ENCODE peak calls at places on chromosomes 2 and 18, in six cellular contexts. I is IMR-90, G is K562, P is GM12878, L is HCT116, F is H1. K is an unnamed sample.

GRCh38 chr18:26307161-26307773 is 81.0 kb downstream of the TAF4B start:
- DNase-seq in I (peak), G (peak), P (peak), L (peak), F (no peak), K (peak)

GRCh38 chr2:235876099-235876679 is 292.0 kb downstream of the GBX2 start:
- DNase-seq in I (no peak), G (no peak), P (no peak), L (no peak), F (no peak), K (no peak)

GRCh38 chr2:242012956-242013764 is 143.6 kb downstream of the RTP5 start:
- DNase-seq in I (no peak), G (no peak), P (no peak), L (no peak), F (no peak), K (no peak)

GRCh38 chr18:21489119-21489750 is 111.3 kb downstream of the ESCO1 start:
- DNase-seq in I (peak), G (peak), P (no peak), L (peak), F (peak), K (peak)

GRCh38 chr2:28359222-28360065 is 33.2 kb upstream of the FOSL2 start:
- DNase-seq in I (peak), G (peak), P (peak), L (no peak), F (no peak), K (peak)

GRCh38 chr2:139386401-139386800 is 606.2 kb upstream of the NXPH2 start:
- DNase-seq in I (no peak), G (no peak), P (no peak), L (no peak), F (no peak), K (no peak)

GRCh38 chr2:221420245-221420644 is 151.9 kb downstream of the EPHA4 start:
- DNase-seq in I (no peak), G (no peak), P (peak), L (no peak), F (no peak), K (no peak)

GRCh38 chr2:224222976-224223375 is 178.9 kb downstream of the FAM124B start:
- DNase-seq in I (no peak), G (no peak), P (no peak), L (no peak), F (no peak), K (no peak)

GRCh38 chr2:64295326-64296149 is 151.3 kb upstream of the PELI1 start:
- DNase-seq in I (no peak), G (no peak), P (no peak), L (no peak), F (no peak), K (no peak)

GRCh38 chr18:52341617-52342381 is 1.8 kb downstream of the DCC start:
- DNase-seq in I (no peak), G (no peak), P (no peak), L (no peak), F (peak), K (no peak)

GRCh38 chr2:26605969-26606846 is 35.0 kb downstream of the CIB4 start:
- DNase-seq in I (no peak), G (no peak), P (no peak), L (no peak), F (peak), K (no peak)

GRCh38 chr2:1633092-1633721 is 111.1 kb downstream of the PXDN start:
- DNase-seq in I (peak), G (no peak), P (no peak), L (no peak), F (no peak), K (no peak)

GRCh38 chr2:88873620-88874019 is 182.1 kb downstream of the RPIA start:
- DNase-seq in I (no peak), G (no peak), P (no peak), L (no peak), F (no peak), K (no peak)

GRCh38 chr18:58045265-58046086 is 1.4 kb downstream of the NEDD4L start:
- DNase-seq in I (peak), G (no peak), P (no peak), L (peak), F (peak), K (peak)

GRCh38 chr2:238467772-238468171 is 41.0 kb downstream of the ASB1 start:
- DNase-seq in I (peak), G (no peak), P (no peak), L (no peak), F (no peak), K (no peak)

GRCh38 chr2:98702127-98702802 is 28.7 kb downstream of the MGAT4A start:
- DNase-seq in I (no peak), G (no peak), P (no peak), L (no peak), F (no peak), K (peak)

GRCh38 chr2:107062173-107062572 is 176.2 kb upstream of the ST6GAL2 start:
- DNase-seq in I (no peak), G (no peak), P (no peak), L (no peak), F (no peak), K (no peak)

GRCh38 chr2:68188831-68189230 is 31.1 kb downstream of the PNO1 start:
- DNase-seq in I (no peak), G (no peak), P (no peak), L (no peak), F (no peak), K (no peak)

GRCh38 chr18:21164746-21165145 is 53.1 kb upstream of the ROCK1 start:
- DNase-seq in I (no peak), G (no peak), P (no peak), L (no peak), F (no peak), K (no peak)

GRCh38 chr2:12305931-12306330 is 410.8 kb upstream of the TRIB2 start:
- DNase-seq in I (no peak), G (no peak), P (no peak), L (no peak), F (no peak), K (no peak)

GRCh38 chr18:44870631-44871502 is 190.2 kb downstream of the SETBP1 start:
- DNase-seq in I (no peak), G (no peak), P (no peak), L (no peak), F (no peak), K (no peak)

GRCh38 chr2:173355866-173356508 is 1.3 kb downstream of the CDCA7 start:
- DNase-seq in I (no peak), G (no peak), P (no peak), L (no peak), F (no peak), K (peak)

GRCh38 chr2:2328847-2329246 is 2.2 kb downstream of the MYT1L start:
- DNase-seq in I (no peak), G (peak), P (no peak), L (no peak), F (peak), K (peak)

GRCh38 chr2:20370191-20370590 is 19.5 kb upstream of the PUM2 start:
- DNase-seq in I (peak), G (no peak), P (no peak), L (no peak), F (no peak), K (no peak)

GRCh38 chr2:168470188-168470879 is 14.3 kb downstream of the CERS6 start:
- DNase-seq in I (no peak), G (no peak), P (no peak), L (no peak), F (no peak), K (no peak)

GRCh38 chr2:33158482-33159003 is 211.8 kb downstream of the LTBP1 start:
- DNase-seq in I (peak), G (no peak), P (no peak), L (no peak), F (no peak), K (no peak)

GRCh38 chr18:54958711-54959625 is at the start of gene CCDC68:
- DNase-seq in I (no peak), G (peak), P (no peak), L (no peak), F (peak), K (peak)

GRCh38 chr18:48153641-48154481 is 223.4 kb upstream of the SMAD2 start:
- DNase-seq in I (no peak), G (no peak), P (no peak), L (no peak), F (no peak), K (peak)

GRCh38 chr18:34807106-34807796 is 97.2 kb downstream of the DTNA start:
- DNase-seq in I (no peak), G (no peak), P (no peak), L (peak), F (no peak), K (peak)

GRCh38 chr2:170717991-170718589 is 3.0 kb downstream of the SP5 start:
- DNase-seq in I (no peak), G (no peak), P (no peak), L (no peak), F (no peak), K (peak)

GRCh38 chr2:164090533-164090932 is 354.7 kb upstream of the FIGN start:
- DNase-seq in I (no peak), G (no peak), P (no peak), L (no peak), F (no peak), K (no peak)

GRCh38 chr2:226551522-226552250 is 247.9 kb downstream of the IRS1 start:
- DNase-seq in I (no peak), G (no peak), P (no peak), L (no peak), F (no peak), K (no peak)

GRCh38 chr2:67641709-67642397 is 244.7 kb downstream of the ETAA1 start:
- DNase-seq in I (peak), G (no peak), P (no peak), L (no peak), F (no peak), K (no peak)

DNA sequence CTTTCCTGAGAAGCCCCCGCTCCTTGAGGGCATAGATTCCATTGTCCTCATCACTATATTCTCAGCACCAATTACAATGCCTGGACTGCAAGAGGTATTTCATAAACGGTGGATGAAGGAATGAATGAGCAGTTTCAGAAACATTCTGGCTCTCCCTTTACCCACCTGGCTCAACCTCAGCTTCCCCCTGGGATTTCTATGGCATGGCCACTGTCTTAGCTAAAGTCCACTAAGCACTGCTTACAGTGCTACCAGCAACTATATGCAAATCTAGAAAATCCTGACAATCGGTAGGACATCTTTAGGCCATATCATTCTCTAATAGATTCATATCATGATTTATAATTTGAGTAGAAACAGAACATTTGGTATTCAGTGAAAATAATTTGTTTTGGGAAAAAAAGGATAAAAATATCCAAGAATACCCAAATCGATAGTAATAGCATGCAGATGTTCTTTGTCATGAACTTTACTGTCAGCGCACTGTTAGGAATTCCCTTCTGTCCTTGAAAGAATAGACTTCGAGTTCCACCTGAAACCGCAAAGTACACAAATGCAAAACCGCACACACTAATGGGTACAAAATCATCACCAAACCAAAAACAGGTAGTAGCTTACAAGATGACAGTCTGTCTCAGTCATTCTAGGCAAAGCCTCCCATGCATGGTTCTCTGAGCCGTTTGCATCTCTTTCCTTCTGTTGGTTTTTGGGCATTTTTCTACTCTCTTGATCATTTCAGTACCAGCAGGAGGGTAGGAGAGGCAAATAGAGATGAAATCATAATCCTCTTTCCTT is 303.6 kb upstream of the ID2 start:
- DNase-seq in I (no peak), G (no peak), P (peak), L (no peak), F (no peak), K (peak)
- H3K9ac ChIP-seq in I (no peak), G (no peak), P (no peak), L (no peak), F (no peak), K (no peak)

GRCh38 chr2:125398738-125399473 is 1257.1 kb upstream of the GYPC start:
- DNase-seq in I (no peak), G (no peak), P (peak), L (no peak), F (no peak), K (no peak)
- TF ChIP-seq CEBPB in I (no peak), G (no peak), P (no peak), L (no peak), F (no peak), K (no peak)

DNA sequence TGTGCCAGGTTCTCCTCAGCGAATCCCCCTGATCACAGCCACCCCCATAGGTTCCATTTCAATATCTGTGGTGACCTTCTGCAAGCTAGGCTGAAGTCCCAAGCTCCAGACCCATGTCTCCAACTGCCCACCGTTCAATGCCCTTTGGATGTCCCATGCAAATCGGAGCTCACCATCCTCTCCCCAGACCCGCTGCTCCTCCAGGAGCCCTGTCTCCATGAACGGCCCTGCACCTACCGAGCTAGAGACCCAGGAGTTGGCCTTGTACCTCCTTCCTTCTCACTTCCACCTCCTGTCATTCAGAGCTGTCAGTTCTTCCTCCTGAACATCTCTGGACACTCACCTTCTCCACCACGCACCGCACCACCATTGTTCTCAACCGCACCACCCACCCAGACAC is 1.0 kb upstream of the FAHD2A start:
- DNase-seq in I (no peak), G (no peak), P (no peak), L (no peak), F (no peak), K (no peak)
- H3K9ac ChIP-seq in I (peak), G (peak), P (peak), L (peak), F (no peak), K (peak)

GRCh38 chr2:23384551-23385349 is at the start of gene KLHL29:
- DNase-seq in I (peak), G (peak), P (no peak), L (no peak), F (peak), K (no peak)
- TF ChIP-seq CEBPB in I (no peak), G (no peak), P (no peak), L (no peak), F (no peak), K (no peak)

DNA sequence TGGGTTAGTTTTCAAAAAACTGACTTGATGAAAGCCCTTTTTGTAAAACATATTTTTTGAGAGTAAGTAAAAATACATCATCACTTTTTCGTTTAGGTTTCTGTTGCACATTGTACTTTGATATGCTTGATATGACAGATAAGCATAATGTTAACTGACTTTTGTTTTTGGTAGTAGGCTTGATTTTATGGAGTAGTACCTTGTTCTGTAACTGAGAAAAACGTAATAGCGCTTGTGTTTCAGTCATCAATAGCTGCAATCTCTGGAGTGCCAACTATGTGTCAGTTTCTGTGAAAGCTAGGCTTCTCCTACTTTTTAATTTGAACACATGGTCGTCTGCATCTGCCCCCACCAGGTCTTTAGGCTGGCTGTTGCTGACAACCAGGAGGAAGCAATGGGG is 1.3 kb downstream of the LCLAT1 start:
- DNase-seq in I (no peak), G (no peak), P (no peak), L (no peak), F (no peak), K (no peak)
- H3K9ac ChIP-seq in I (peak), G (peak), P (no peak), L (peak), F (no peak), K (peak)

GRCh38 chr2:197028230-197028629 is 101.7 kb upstream of the PGAP1 start:
- DNase-seq in I (peak), G (no peak), P (no peak), L (peak), F (no peak), K (peak)
- TF ChIP-seq CEBPB in I (no peak), G (no peak), P (no peak), L (no peak), F (no peak), K (no peak)

K was measured in HepG2.